ENCODE peak calls at places on chromosome 16, in six cellular contexts. Q is heart right ventricle, P is lower lobe of right lung, V is gastrocnemius medialis, F is heart left ventricle, A is OCI-LY7. B is an unnamed sample. For H3K4me1, the result is how much of the 10 kb centered on the place peaks cover.

GRCh38 chr16:10981697-10982216 is 37.4 kb downstream of the CLEC16A start:
- DNase-seq in Q (no peak), P (no peak), V (no peak), F (no peak), A (peak), B (peak)

GRCh38 chr16:11560701-11561439 is 25.8 kb downstream of the LITAF start:
- DNase-seq in Q (no peak), P (no peak), V (peak), F (no peak), A (no peak), B (no peak)

GRCh38 chr16:60979119-60979518 is 1057.1 kb downstream of the CDH8 start:
- DNase-seq in Q (no peak), P (no peak), V (no peak), F (peak), A (no peak), B (no peak)

GRCh38 chr16:69611103-69611640 is 45.4 kb downstream of the NFAT5 start:
- DNase-seq in Q (no peak), P (no peak), V (no peak), F (no peak), A (no peak), B (no peak)

GRCh38 chr16:70568601-70569217 is 45.1 kb downstream of the SF3B3 start:
- DNase-seq in Q (no peak), P (no peak), V (no peak), F (no peak), A (no peak), B (no peak)

GRCh38 chr16:1643521-1643920 is 31.4 kb downstream of the CRAMP1 start:
- DNase-seq in Q (no peak), P (no peak), V (peak), F (no peak), A (no peak), B (no peak)

GRCh38 chr16:23975293-23975692 is 139.5 kb downstream of the PRKCB start:
- DNase-seq in Q (no peak), P (no peak), V (no peak), F (no peak), A (no peak), B (no peak)

GRCh38 chr16:12061336-12062055 is 85.0 kb downstream of the SNX29 start:
- DNase-seq in Q (no peak), P (peak), V (no peak), F (no peak), A (no peak), B (no peak)

GRCh38 chr16:70752381-70752780 is 48.6 kb downstream of the VAC14 start:
- DNase-seq in Q (no peak), P (no peak), V (no peak), F (no peak), A (no peak), B (no peak)

GRCh38 chr16:27230562-27230991 is 27.3 kb downstream of the KDM8 start:
- DNase-seq in Q (no peak), P (peak), V (no peak), F (peak), A (no peak), B (no peak)
- H3K4me1 ChIP-seq in Q (under half), P (under half), V (under half), F (under half), A (half or more), B (under half)

GRCh38 chr16:57992084-57992483 is 8.4 kb downstream of the ZNF319 start:
- DNase-seq in Q (no peak), P (peak), V (no peak), F (no peak), A (no peak), B (no peak)
- TF ChIP-seq CTCF in Q (no peak), P (no peak), V (no peak), F (no peak), A (no peak), B (no peak)

GRCh38 chr16:28188085-28188916 is 23.5 kb downstream of the XPO6 start:
- DNase-seq in Q (no peak), P (no peak), V (no peak), F (no peak), A (peak), B (no peak)

GRCh38 chr16:28189237-28189636 is 22.5 kb downstream of the XPO6 start:
- DNase-seq in Q (no peak), P (peak), V (no peak), F (no peak), A (no peak), B (no peak)

GRCh38 chr16:28186752-28187151 is 25.0 kb downstream of the XPO6 start:
- DNase-seq in Q (no peak), P (no peak), V (no peak), F (no peak), A (no peak), B (no peak)

GRCh38 chr16:28184625-28185024 is 27.1 kb downstream of the XPO6 start:
- DNase-seq in Q (no peak), P (no peak), V (no peak), F (no peak), A (no peak), B (no peak)

GRCh38 chr16:28187595-28188004 is 24.2 kb downstream of the XPO6 start:
- DNase-seq in Q (no peak), P (no peak), V (no peak), F (no peak), A (peak), B (no peak)
- H3K4me1 ChIP-seq in Q (under half), P (half or more), V (under half), F (under half), A (under half), B (under half)

GRCh38 chr16:85418978-85419491 is 194.1 kb upstream of the GSE1 start:
- DNase-seq in Q (no peak), P (peak), V (no peak), F (peak), A (no peak), B (no peak)
- TF ChIP-seq CTCF in Q (no peak), P (no peak), V (no peak), F (no peak), A (peak), B (peak)

GRCh38 chr16:48444574-48444973 is 59.4 kb upstream of the SIAH1 start:
- DNase-seq in Q (no peak), P (no peak), V (no peak), F (no peak), A (no peak), B (no peak)
- H3K4me1 ChIP-seq in Q (under half), P (under half), V (under half), F (under half), A (under half), B (under half)

GRCh38 chr16:88378836-88379693 is 3.7 kb upstream of the ZNF469 start:
- DNase-seq in Q (no peak), P (peak), V (no peak), F (peak), A (no peak), B (no peak)
- TF ChIP-seq CTCF in Q (no peak), P (no peak), V (no peak), F (no peak), A (no peak), B (no peak)

DNA sequence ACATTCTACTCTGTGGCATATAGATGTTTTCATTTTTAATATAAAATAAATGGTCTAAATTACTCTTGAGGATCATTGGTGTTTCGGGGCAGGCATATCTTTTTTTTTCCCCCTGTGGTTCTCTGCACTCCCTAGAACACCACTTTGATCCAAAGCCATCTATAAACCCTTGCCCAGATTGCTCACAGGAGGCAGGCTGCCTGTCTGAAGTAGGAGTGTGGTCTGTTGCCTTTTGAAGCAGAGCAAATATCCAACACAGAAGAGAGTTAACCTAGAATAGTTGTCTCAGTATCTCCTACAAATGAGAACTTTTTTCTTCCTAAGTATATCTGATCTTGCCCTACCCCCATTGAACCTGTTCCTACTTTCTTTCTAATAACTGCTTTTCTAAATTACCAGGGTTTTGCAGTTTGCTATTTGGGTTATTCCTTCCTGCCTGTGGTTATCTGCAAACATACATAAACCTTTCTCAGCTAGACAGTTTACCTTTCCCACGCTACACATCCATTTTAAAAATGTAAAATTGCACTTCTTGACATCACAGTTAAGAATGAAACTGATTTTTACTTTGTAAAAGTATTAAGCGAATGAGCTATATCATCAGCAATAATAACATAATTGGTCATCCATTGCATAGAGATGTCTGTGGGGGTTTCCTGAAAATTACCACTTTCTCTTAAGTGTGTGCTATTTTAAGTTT is 4.7 kb upstream of the CMTM1 start:
- DNase-seq in Q (no peak), P (no peak), V (no peak), F (no peak), A (no peak), B (no peak)
- H3K4me1 ChIP-seq in Q (under half), P (under half), V (under half), F (under half), A (under half), B (under half)

B was measured in H9.